ENCODE peak calls at places on chromosomes 16 and 17, in five cellular contexts. W, J, I, F and S are unnamed samples.

GRCh38 chr17:67574658-67575293 is 143.0 kb upstream of the NOL11 start:
- DNase-seq in W (no peak), J (no peak), I (no peak), F (no peak), S (no peak)

GRCh38 chr17:52027620-52028019 is 130.9 kb downstream of the CA10 start:
- DNase-seq in W (no peak), J (no peak), I (peak), F (no peak), S (peak)

GRCh38 chr16:84922351-84923135 is 88.8 kb downstream of the ZDHHC7 start:
- DNase-seq in W (peak), J (no peak), I (no peak), F (no peak), S (no peak)

GRCh38 chr17:21239680-21240374 is 13.4 kb downstream of the NATD1 start:
- DNase-seq in W (peak), J (peak), I (peak), F (no peak), S (peak)

GRCh38 chr16:65704866-65705265 is 583.0 kb upstream of the CDH11 start:
- DNase-seq in W (no peak), J (no peak), I (no peak), F (no peak), S (peak)

GRCh38 chr17:44383861-44384260 is 5.6 kb downstream of the ITGA2B start:
- DNase-seq in W (no peak), J (no peak), I (no peak), F (no peak), S (no peak)

GRCh38 chr16:55207679-55208294 is 116.2 kb upstream of the IRX6 start:
- DNase-seq in W (no peak), J (no peak), I (no peak), F (no peak), S (no peak)

GRCh38 chr17:79706931-79707382 is 23.8 kb upstream of the ENPP7 start:
- DNase-seq in W (no peak), J (no peak), I (no peak), F (no peak), S (no peak)

GRCh38 chr17:80486692-80487091 is 10.3 kb upstream of the NPTX1 start:
- DNase-seq in W (peak), J (no peak), I (no peak), F (no peak), S (no peak)

GRCh38 chr17:63516910-63517824 is 6.0 kb upstream of the KCNH6 start:
- DNase-seq in W (no peak), J (no peak), I (peak), F (peak), S (peak)

GRCh38 chr16:30395155-30395991 is at the start of gene ZNF48:
- DNase-seq in W (peak), J (peak), I (peak), F (peak), S (peak)

GRCh38 chr17:2250140-2251095 is 53.2 kb downstream of the SMG6 start:
- DNase-seq in W (no peak), J (no peak), I (no peak), F (no peak), S (no peak)

GRCh38 chr16:29198731-29199521 is 207.6 kb downstream of the NPIPB11 start:
- DNase-seq in W (no peak), J (no peak), I (no peak), F (no peak), S (no peak)

GRCh38 chr17:77857613-77858012 is 100.9 kb upstream of the TNRC6C start:
- DNase-seq in W (no peak), J (no peak), I (peak), F (no peak), S (no peak)

GRCh38 chr17:78597923-78598545 is 20.8 kb upstream of the DNAH17 start:
- DNase-seq in W (no peak), J (no peak), I (no peak), F (no peak), S (no peak)

GRCh38 chr16:59859606-59860402 is 1125.7 kb upstream of the GOT2 start:
- DNase-seq in W (no peak), J (no peak), I (no peak), F (no peak), S (no peak)

GRCh38 chr17:44086364-44087311 is 16.1 kb downstream of the G6PC3 start:
- DNase-seq in W (no peak), J (peak), I (peak), F (peak), S (peak)

GRCh38 chr17:63949576-63950250 is 17.6 kb upstream of the CD79B start:
- DNase-seq in W (no peak), J (no peak), I (no peak), F (no peak), S (no peak)

GRCh38 chr17:13079010-13079409 is 61.2 kb upstream of the ELAC2 start:
- DNase-seq in W (no peak), J (no peak), I (no peak), F (no peak), S (no peak)

GRCh38 chr17:39982069-39982371 is 1.4 kb downstream of the PSMD3 start:
- DNase-seq in W (peak), J (no peak), I (no peak), F (no peak), S (no peak)

GRCh38 chr16:77943770-77944169 is 78.6 kb upstream of the CLEC3A start:
- DNase-seq in W (no peak), J (no peak), I (no peak), F (no peak), S (no peak)

GRCh38 chr16:70726869-70727494 is 41.1 kb upstream of the MTSS2 start:
- DNase-seq in W (no peak), J (no peak), I (no peak), F (no peak), S (no peak)

GRCh38 chr17:17051791-17052461 is 9.7 kb downstream of the MPRIP start:
- DNase-seq in W (no peak), J (no peak), I (no peak), F (no peak), S (no peak)

GRCh38 chr16:85923153-85924021 is 24.4 kb downstream of the IRF8 start:
- DNase-seq in W (no peak), J (no peak), I (no peak), F (no peak), S (no peak)

GRCh38 chr17:63490321-63490720 is 13.5 kb downstream of the ACE start:
- DNase-seq in W (no peak), J (no peak), I (no peak), F (no peak), S (no peak)

GRCh38 chr16:83928341-83929055 is 24.5 kb upstream of the OSGIN1 start:
- DNase-seq in W (no peak), J (no peak), I (peak), F (no peak), S (no peak)

GRCh38 chr16:28259781-28260150 is 32.6 kb upstream of the SBK1 start:
- DNase-seq in W (no peak), J (no peak), I (no peak), F (no peak), S (no peak)

GRCh38 chr16:70304892-70305448 is 6.0 kb downstream of the DDX19B start:
- DNase-seq in W (no peak), J (no peak), I (peak), F (no peak), S (peak)

GRCh38 chr16:57502048-57502775 is 15.9 kb upstream of the DOK4 start:
- DNase-seq in W (no peak), J (no peak), I (no peak), F (no peak), S (no peak)